ENCODE peak calls at places on chromosomes 3 and 15, in six cellular contexts. O, C, T, L, K and G are unnamed samples.
A peak's percentile ranks its signal among the peaks of the same experiment; 100 is the strongest.

GRCh38 chr15:73700041-73700842 is 16.1 kb downstream of the CD276 start:
- DNase-seq in K (peak; percentile 84), C (peak; percentile 83), T (peak; percentile 12), L (peak; percentile 79), O (peak; percentile 83), G (peak; percentile 35)

GRCh38 chr3:186411994-186412393 is 50.0 kb upstream of the DGKG start:
- DNase-seq in O (no peak), L (no peak), C (no peak), K (no peak), T (no peak), G (no peak)

GRCh38 chr15:56202737-56203136 is 40.9 kb downstream of the RFX7 start:
- DNase-seq in O (no peak), C (no peak), T (no peak), L (no peak), K (no peak), G (no peak)

GRCh38 chr15:74541494-74542191 is 623 bp downstream of the ARID3B start:
- DNase-seq in L (peak; percentile 47), C (peak; percentile 28), T (peak; percentile 74), K (peak; percentile 7), O (peak; percentile 44), G (no peak)

GRCh38 chr15:62068787-62069170 is 2.0 kb downstream of the C2CD4A start:
- DNase-seq in T (no peak), K (no peak), L (no peak), O (no peak), C (no peak), G (peak; percentile 20)

GRCh38 chr15:81292516-81293001 is 31.4 kb downstream of the STARD5 start:
- DNase-seq in C (peak; percentile 53), L (peak; percentile 71), T (peak; percentile 74), K (no peak), O (no peak), G (no peak)

GRCh38 chr3:185843126-185843525 is 18.3 kb upstream of the IGF2BP2 start:
- DNase-seq in O (no peak), C (no peak), K (no peak), T (no peak), L (no peak), G (no peak)

GRCh38 chr3:126927405-126927750 is 55.5 kb upstream of the PLXNA1 start:
- DNase-seq in O (no peak), K (no peak), C (no peak), T (no peak), L (no peak), G (no peak)

GRCh38 chr3:97948351-97949109 is 23.7 kb downstream of the RIOX2 start:
- DNase-seq in C (no peak), K (no peak), L (no peak), T (no peak), O (no peak), G (no peak)

GRCh38 chr3:127954642-127955041 is 39.6 kb downstream of the KBTBD12 start:
- DNase-seq in K (no peak), O (no peak), L (no peak), T (no peak), C (peak; percentile 83), G (no peak)

GRCh38 chr15:70049701-70050445 is 47.8 kb downstream of the TLE3 start:
- DNase-seq in L (no peak), O (peak; percentile 25), T (no peak), K (no peak), C (no peak), G (no peak)

GRCh38 chr15:51732661-51733060 is 4.8 kb downstream of the LYSMD2 start:
- DNase-seq in C (no peak), K (no peak), L (no peak), T (no peak), O (no peak), G (no peak)

DNA sequence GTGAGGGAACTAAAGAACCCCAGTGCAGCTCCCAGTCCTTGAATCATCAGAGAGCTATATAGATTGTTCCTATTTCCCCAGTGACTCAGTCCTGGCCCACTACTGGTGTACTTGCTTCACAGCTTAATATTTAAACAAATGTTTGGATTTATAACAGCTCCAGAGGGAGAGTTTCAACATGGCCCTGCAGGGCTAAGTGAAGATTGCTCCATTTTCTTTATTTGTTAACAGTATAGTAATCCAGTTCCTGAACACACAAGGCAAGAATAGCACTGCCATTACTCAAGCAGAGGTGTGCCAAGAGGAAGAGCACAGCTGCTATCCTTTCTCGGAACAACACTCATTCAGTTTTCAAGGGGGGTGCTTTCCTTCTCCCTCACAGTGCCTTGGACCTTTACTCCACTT is 6.5 kb downstream of the SQOR start:
- DNase-seq in O (no peak), K (peak; percentile 58), C (no peak), T (no peak), L (peak; percentile 73), G (peak; percentile 36)
- TF ChIP-seq POLR2A in O (no peak), K (no peak), C (no peak), T (no peak), L (peak; percentile 42), G (no peak)

GRCh38 chr15:90004252-90004651 is 3.1 kb downstream of the ZNF710 start:
- DNase-seq in T (no peak), O (peak; percentile 36), L (no peak), C (peak; percentile 47), K (no peak), G (no peak)

GRCh38 chr15:90001683-90002427 is 731 bp downstream of the ZNF710 start:
- DNase-seq in K (peak; percentile 53), C (peak; percentile 77), L (peak; percentile 80), T (no peak), O (peak; percentile 78), G (peak; percentile 52)

GRCh38 chr15:90001062-90001682 is at the start of gene ZNF710:
- DNase-seq in L (peak; percentile 49), K (peak; percentile 43), O (peak; percentile 74), T (no peak), C (peak; percentile 67), G (peak; percentile 39)

GRCh38 chr15:90003736-90004135 is 2.6 kb downstream of the ZNF710 start:
- DNase-seq in O (no peak), L (no peak), K (no peak), C (no peak), T (no peak), G (no peak)

GRCh38 chr15:90002428-90002844 is 1.3 kb downstream of the ZNF710 start:
- DNase-seq in L (peak; percentile 62), O (peak; percentile 72), C (peak; percentile 47), T (no peak), K (peak; percentile 31), G (no peak)
- TF ChIP-seq POLR2A in L (no peak), O (no peak), C (no peak), T (no peak), K (peak; percentile 25), G (no peak)

GRCh38 chr3:179452872-179453271 is 1.6 kb upstream of the GNB4 start:
- DNase-seq in C (no peak), O (no peak), T (no peak), L (no peak), K (no peak), G (no peak)

GRCh38 chr3:179452166-179452544 is 885 bp upstream of the GNB4 start:
- DNase-seq in K (no peak), C (no peak), L (no peak), T (no peak), O (no peak), G (peak; percentile 41)

GRCh38 chr3:179450901-179451334 is 352 bp downstream of the GNB4 start:
- DNase-seq in L (peak; percentile 9), C (no peak), O (no peak), T (no peak), K (peak; percentile 6), G (no peak)

GRCh38 chr3:179450321-179450720 is 949 bp downstream of the GNB4 start:
- DNase-seq in L (no peak), C (no peak), T (no peak), K (no peak), O (no peak), G (no peak)

GRCh38 chr3:179451335-179452165 is at the start of gene GNB4:
- DNase-seq in K (peak; percentile 49), T (no peak), C (peak; percentile 91), O (peak; percentile 83), L (peak; percentile 62), G (peak; percentile 92)
- TF ChIP-seq POLR2A in K (no peak), T (peak; percentile 61), C (no peak), O (peak; percentile 16), L (no peak), G (peak; percentile 96)

DNA sequence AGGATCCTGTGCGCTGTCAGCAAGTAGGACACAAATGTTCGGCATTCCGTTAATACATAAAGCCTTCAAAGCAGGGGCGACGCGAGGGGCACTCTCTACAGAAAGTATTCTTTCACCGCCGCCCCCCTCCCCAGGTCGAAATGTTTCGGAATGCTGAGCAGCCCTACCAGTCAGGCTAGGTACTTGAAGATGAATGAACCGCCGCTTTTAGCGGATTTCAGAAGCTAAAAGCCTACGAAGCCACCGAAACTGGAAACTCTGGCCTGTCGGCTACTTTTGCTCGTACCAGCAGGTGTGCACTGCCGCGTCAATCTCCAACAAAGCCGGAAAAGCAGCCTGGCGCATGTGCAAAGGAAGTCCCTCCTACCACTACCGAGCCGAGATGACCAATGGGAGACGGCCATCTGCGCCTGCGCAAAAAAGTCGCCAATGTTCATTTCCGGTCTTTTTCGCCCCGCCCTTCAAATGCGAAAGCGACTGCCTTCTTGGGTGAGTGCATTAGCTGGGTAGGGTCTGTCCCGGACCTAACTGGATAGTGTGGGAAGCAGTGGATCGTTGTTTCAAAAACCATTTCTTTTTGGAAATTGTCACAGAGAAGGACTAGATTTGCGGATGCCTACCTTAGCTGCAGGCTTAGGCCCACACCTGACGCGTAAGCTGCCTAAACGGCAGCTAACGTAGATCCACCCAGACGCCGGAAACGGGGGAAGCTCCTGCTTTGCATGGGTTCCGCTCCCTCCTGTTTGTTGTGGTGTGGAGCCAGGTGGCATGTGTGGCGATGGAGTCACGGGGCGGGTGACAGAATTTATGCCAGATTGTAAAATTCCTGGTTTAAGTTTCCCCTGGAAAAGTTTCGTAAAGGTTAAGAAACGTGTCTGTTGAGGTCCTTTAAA is at the start of gene WDR5B:
- DNase-seq in C (peak; percentile 98), O (peak; percentile 98), K (peak; percentile 97), L (peak; percentile 99), T (peak; percentile 98), G (peak; percentile 77)
- TF ChIP-seq POLR2A in C (peak; percentile 4), O (peak; percentile 82), K (peak; percentile 79), L (peak; percentile 88), T (peak; percentile 93), G (peak; percentile 49)

GRCh38 chr15:85771781-85772445 is 22.8 kb downstream of the KLHL25 start:
- DNase-seq in L (peak; percentile 26), O (peak; percentile 70), T (no peak), K (no peak), C (peak; percentile 67), G (no peak)

GRCh38 chr15:85771276-85771675 is 23.4 kb downstream of the KLHL25 start:
- DNase-seq in O (no peak), C (no peak), K (no peak), L (no peak), T (no peak), G (no peak)

GRCh38 chr15:85773249-85773648 is 21.5 kb downstream of the KLHL25 start:
- DNase-seq in O (no peak), T (no peak), K (no peak), C (no peak), L (no peak), G (no peak)

GRCh38 chr15:85773916-85774315 is 20.8 kb downstream of the KLHL25 start:
- DNase-seq in C (no peak), K (no peak), O (no peak), L (no peak), T (no peak), G (no peak)

DNA sequence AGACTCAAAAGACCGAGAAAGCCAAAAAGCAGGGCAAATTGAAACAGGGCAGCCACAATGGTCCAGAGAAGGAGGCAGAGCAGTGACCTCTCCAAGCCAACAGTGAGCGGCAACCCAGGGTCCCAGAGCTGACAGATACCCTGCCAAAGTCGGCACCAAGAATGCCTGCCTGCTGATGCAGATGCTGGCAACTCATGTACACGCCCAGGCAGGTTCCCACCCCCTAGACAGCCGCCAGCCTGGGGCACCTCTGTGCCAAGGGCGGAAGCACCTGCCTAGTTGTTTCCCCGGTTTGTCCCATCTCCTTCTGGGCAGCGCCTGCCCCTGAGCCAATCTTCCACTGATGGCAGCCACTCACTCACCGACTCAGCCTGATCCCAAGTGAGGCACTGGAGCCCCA is 22.1 kb downstream of the KLHL25 start:
- DNase-seq in O (no peak), T (no peak), L (peak; percentile 61), K (peak; percentile 73), C (peak; percentile 72), G (no peak)
- TF ChIP-seq POLR2A in O (no peak), T (no peak), L (no peak), K (no peak), C (no peak), G (no peak)